ENCODE peak calls at places on chromosomes 1 and 21, in seven cellular contexts. D is chondrocyte, X is ELR, F is amygdala, O is mesothelial cell of epicardium, L is IMR-90, N is left ventricle myocardium inferior. Q is an unnamed sample.

GRCh38 chr21:34846214-34846575 is 177.4 kb downstream of the CLIC6 start:
- DNase-seq in F (no peak), D (no peak), O (no peak), N (no peak), X (no peak), L (no peak), Q (no peak)

GRCh38 chr1:40241372-40241771 is 6.4 kb upstream of the TMCO2 start:
- DNase-seq in X (no peak), L (no peak), F (no peak), O (no peak), D (no peak), N (no peak), Q (no peak)

GRCh38 chr1:35637401-35637809 is 3.9 kb downstream of the PSMB2 start:
- DNase-seq in F (no peak), O (no peak), N (no peak), D (no peak), L (peak), X (peak), Q (peak)

GRCh38 chr1:29465755-29466154 is 229.4 kb downstream of the PTPRU start:
- DNase-seq in N (no peak), O (no peak), D (no peak), L (peak), X (peak), F (no peak), Q (no peak)

GRCh38 chr1:41434748-41435449 is 49.6 kb downstream of the EDN2 start:
- DNase-seq in X (peak), L (no peak), F (no peak), O (no peak), N (no peak), D (no peak), Q (no peak)

GRCh38 chr1:35708179-35708891 is 10.3 kb downstream of the C1orf216 start:
- DNase-seq in N (no peak), L (no peak), O (no peak), F (no peak), X (no peak), D (peak), Q (no peak)

GRCh38 chr1:187513190-187513589 is 684.4 kb downstream of the PLA2G4A start:
- DNase-seq in F (no peak), O (no peak), N (no peak), X (peak), D (no peak), L (no peak), Q (no peak)

GRCh38 chr1:23196627-23197328 is 20.5 kb downstream of the HTR1D start:
- DNase-seq in L (peak), F (no peak), O (no peak), N (no peak), X (peak), D (no peak), Q (no peak)

GRCh38 chr21:23936224-23936623 is 1671.1 kb downstream of the MRPL39 start:
- DNase-seq in F (no peak), O (no peak), X (no peak), N (no peak), L (peak), D (no peak), Q (peak)

GRCh38 chr1:98468111-98468717 is 193.3 kb upstream of the SNX7 start:
- DNase-seq in F (no peak), O (no peak), D (no peak), N (no peak), L (peak), X (peak), Q (peak)

GRCh38 chr1:89051300-89051943 is 13.6 kb downstream of the GBP1 start:
- DNase-seq in L (no peak), X (no peak), N (no peak), O (no peak), F (no peak), D (no peak), Q (no peak)

GRCh38 chr21:30227128-30227527 is 11.2 kb upstream of the CLDN8 start:
- DNase-seq in F (no peak), N (no peak), X (no peak), O (no peak), D (no peak), L (no peak), Q (no peak)

GRCh38 chr1:53627031-53627430 is 111.9 kb downstream of the GLIS1 start:
- DNase-seq in D (no peak), X (no peak), O (no peak), N (no peak), F (no peak), L (no peak), Q (no peak)